ENCODE peak calls at places on chromosome 9, in four cellular contexts. One of them, this sample, is unnamed.

GRCh38 chr9:37968228-37968672 is 64.3 kb upstream of the SLC25A51 start:
- DNase-seq in GM12878: no peak
- DNase-seq in H1: no peak
- DNase-seq in HepG2: peak; percentile 24
- DNase-seq in this sample: peak; percentile 70

GRCh38 chr9:103985082-103985481 is 109.0 kb upstream of the SMC2 start:
- DNase-seq in GM12878: no peak
- DNase-seq in H1: no peak
- DNase-seq in HepG2: no peak
- DNase-seq in this sample: no peak

GRCh38 chr9:88458716-88459115 is 70.5 kb downstream of the SPIN1 start:
- DNase-seq in GM12878: no peak
- DNase-seq in H1: no peak
- DNase-seq in HepG2: no peak
- DNase-seq in this sample: no peak

GRCh38 chr9:21546949-21547348 is 64.8 kb upstream of the IFNE start:
- DNase-seq in GM12878: no peak
- DNase-seq in H1: no peak
- DNase-seq in HepG2: no peak
- DNase-seq in this sample: no peak

GRCh38 chr9:135992486-135993408 is 31.6 kb upstream of the UBAC1 start:
- DNase-seq in GM12878: no peak
- DNase-seq in H1: peak; percentile 81
- DNase-seq in HepG2: peak; percentile 81
- DNase-seq in this sample: peak; percentile 94

GRCh38 chr9:34999576-34999975 is 10.0 kb downstream of the DNAJB5 start:
- DNase-seq in GM12878: no peak
- DNase-seq in H1: no peak
- DNase-seq in HepG2: no peak
- DNase-seq in this sample: no peak

GRCh38 chr9:104907278-104907951 is 20.5 kb downstream of the ABCA1 start:
- DNase-seq in GM12878: no peak
- DNase-seq in H1: peak; percentile 27
- DNase-seq in HepG2: no peak
- DNase-seq in this sample: no peak

GRCh38 chr9:80906728-80907127 is 782.6 kb downstream of the TLE1 start:
- DNase-seq in GM12878: no peak
- DNase-seq in H1: no peak
- DNase-seq in HepG2: no peak
- DNase-seq in this sample: no peak

DNA sequence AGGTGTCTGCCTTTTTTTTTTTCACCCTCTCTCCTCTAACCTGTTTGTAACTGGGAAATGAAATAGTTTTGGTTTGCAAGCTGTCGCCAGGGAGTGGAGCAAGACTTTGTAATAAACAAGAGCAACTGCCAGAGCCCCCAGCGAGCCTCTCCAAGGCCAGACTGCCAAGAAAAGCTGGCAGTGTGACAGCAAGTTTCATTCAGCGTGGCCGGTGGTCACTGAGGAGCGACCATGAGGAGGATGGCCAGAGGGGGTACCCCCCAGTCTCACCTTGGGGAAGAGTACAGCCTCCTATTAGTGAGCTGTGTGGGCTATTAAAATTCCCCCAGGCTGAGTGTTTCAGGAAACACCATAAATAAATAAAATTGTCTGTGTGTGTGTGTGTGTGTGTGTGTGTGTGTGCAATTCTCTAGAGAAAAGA is 49.9 kb downstream of the ZFAND5 start:
- DNase-seq in GM12878: no peak
- DNase-seq in H1: no peak
- DNase-seq in HepG2: no peak
- DNase-seq in this sample: no peak
- TF ChIP-seq BRCA1 in GM12878: no peak
- TF ChIP-seq BRCA1 in H1: no peak
- TF ChIP-seq BRCA1 in HepG2: no peak
- TF ChIP-seq BRCA1 in this sample: no peak

GRCh38 chr9:71162136-71162535 is 40.7 kb upstream of the TRPM3 start:
- DNase-seq in GM12878: no peak
- DNase-seq in H1: no peak
- DNase-seq in HepG2: no peak
- DNase-seq in this sample: no peak
- TF ChIP-seq EZH2 in GM12878: no peak
- TF ChIP-seq EZH2 in H1: no peak
- TF ChIP-seq EZH2 in HepG2: no peak
- TF ChIP-seq EZH2 in this sample: no peak

DNA sequence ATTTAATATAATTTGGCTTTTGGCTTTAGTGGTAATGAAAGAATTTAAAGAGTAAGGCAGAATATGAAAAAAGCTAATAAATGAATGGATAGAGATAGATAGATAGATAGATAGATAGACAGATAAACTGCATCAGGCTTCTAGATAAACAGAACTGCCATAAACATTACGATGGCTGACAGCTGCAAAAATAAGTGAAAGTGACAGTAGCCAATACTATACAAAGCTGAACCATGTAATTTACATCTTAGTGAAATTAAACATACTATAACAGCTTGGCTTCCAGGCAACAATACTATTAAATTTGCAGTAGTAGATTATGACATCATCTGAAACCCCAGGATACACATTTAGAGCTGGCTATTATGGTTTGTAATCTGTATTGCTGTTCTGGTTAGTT is 1354.8 kb downstream of the PTPRD start:
- DNase-seq in GM12878: no peak
- DNase-seq in H1: no peak
- DNase-seq in HepG2: no peak
- DNase-seq in this sample: no peak
- TF ChIP-seq POLR2AphosphoS5 in GM12878: no peak
- TF ChIP-seq POLR2AphosphoS5 in H1: no peak
- TF ChIP-seq POLR2AphosphoS5 in HepG2: no peak
- TF ChIP-seq POLR2AphosphoS5 in this sample: no peak

GRCh38 chr9:107731115-107731762 is 241.7 kb upstream of the KLF4 start:
- DNase-seq in GM12878: no peak
- DNase-seq in H1: no peak
- DNase-seq in HepG2: no peak
- DNase-seq in this sample: no peak
- TF ChIP-seq BRCA1 in GM12878: no peak
- TF ChIP-seq BRCA1 in H1: no peak
- TF ChIP-seq BRCA1 in HepG2: no peak
- TF ChIP-seq BRCA1 in this sample: no peak

GRCh38 chr9:132185164-132186009 is 23.5 kb downstream of the NTNG2 start:
- DNase-seq in GM12878: no peak
- DNase-seq in H1: no peak
- DNase-seq in HepG2: no peak
- DNase-seq in this sample: peak; percentile 50

GRCh38 chr9:132183134-132183533 is 21.3 kb downstream of the NTNG2 start:
- DNase-seq in GM12878: no peak
- DNase-seq in H1: no peak
- DNase-seq in HepG2: no peak
- DNase-seq in this sample: no peak

GRCh38 chr9:132182609-132183073 is 20.8 kb downstream of the NTNG2 start:
- DNase-seq in GM12878: no peak
- DNase-seq in H1: no peak
- DNase-seq in HepG2: no peak
- DNase-seq in this sample: peak; percentile 11

GRCh38 chr9:132183715-132184114 is 21.9 kb downstream of the NTNG2 start:
- DNase-seq in GM12878: no peak
- DNase-seq in H1: no peak
- DNase-seq in HepG2: no peak
- DNase-seq in this sample: no peak

DNA sequence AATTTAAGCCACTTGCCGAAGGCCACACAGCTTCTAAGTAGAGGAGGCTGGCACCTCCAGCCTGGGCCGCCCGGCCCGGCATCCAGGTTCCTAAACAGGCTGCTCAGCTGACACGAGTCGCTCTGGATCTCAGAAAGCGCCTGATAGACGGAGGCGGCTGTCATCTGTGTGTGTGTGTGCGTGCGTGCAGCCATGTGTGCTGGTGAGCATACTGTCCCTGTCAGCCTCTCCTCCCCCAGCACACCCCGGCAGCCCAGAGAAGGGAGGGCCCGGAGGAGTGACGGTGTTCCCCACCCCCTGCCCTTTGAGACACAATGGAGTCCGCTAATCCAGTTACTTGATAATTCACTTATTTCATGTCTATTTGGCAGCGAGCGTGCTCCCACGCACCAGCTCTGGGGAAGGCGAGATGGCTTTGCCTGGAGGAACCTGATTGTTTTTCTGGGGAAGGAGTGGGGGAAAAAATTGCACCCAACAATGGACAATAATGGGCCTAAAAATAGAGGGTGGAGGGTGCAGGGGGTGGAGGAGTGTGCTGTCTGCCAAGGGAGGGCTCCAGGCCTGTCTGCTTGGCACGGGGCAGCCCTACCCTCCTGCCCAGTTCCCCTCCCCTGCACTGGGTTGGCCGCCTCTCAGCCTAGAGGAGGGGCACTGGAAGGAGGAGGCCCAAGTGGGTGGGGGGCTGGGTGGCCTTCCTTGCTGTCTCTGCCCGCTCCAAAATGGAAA is 20.1 kb downstream of the NTNG2 start:
- DNase-seq in GM12878: no peak
- DNase-seq in H1: no peak
- DNase-seq in HepG2: no peak
- DNase-seq in this sample: no peak
- TF ChIP-seq EZH2 in GM12878: no peak
- TF ChIP-seq EZH2 in H1: no peak
- TF ChIP-seq EZH2 in HepG2: no peak
- TF ChIP-seq EZH2 in this sample: no peak

DNA sequence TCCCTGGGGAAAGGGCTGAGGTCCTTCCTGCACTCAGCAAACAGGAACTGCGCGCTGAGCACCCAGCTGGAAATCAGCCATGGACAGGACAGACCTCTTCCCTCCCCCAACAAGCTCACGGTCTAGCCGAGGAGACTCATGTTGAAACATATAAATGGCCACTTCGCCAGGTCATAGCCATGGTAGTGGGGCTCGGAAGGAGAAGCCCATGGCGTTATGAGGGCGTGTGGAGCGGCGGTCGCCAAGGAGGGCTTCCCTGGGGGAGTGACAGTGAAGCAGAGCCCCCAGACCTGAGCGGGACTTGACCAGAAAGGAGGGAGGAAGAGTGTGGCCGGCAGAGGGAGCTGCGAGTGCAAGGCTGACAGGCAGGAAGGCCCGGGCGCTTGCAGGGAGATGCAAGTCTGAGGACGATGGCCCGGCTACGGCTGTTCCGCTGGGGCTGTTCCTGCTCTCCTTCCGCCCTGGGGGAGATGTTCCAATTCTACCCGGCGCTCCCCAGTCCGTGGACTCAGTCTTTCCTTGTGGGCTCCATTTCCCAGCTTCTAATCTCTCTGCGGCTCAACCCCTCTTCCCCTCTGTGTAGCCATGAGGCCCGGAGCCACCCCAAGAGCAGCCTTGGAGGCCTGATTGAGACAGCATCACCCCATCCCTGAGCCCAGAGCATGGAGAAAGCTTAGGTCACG is 43.9 kb upstream of the PRRC2B start:
- DNase-seq in GM12878: no peak
- DNase-seq in H1: peak; percentile 96
- DNase-seq in HepG2: peak; percentile 62
- DNase-seq in this sample: peak; percentile 85
- TF ChIP-seq POLR2AphosphoS5 in GM12878: no peak
- TF ChIP-seq POLR2AphosphoS5 in H1: no peak
- TF ChIP-seq POLR2AphosphoS5 in HepG2: no peak
- TF ChIP-seq POLR2AphosphoS5 in this sample: no peak

GRCh38 chr9:1939926-1940368 is 75.2 kb upstream of the SMARCA2 start:
- DNase-seq in GM12878: peak; percentile 82
- DNase-seq in H1: no peak
- DNase-seq in HepG2: peak; percentile 12
- DNase-seq in this sample: no peak
- TF ChIP-seq BRCA1 in GM12878: no peak
- TF ChIP-seq BRCA1 in H1: no peak
- TF ChIP-seq BRCA1 in HepG2: no peak
- TF ChIP-seq BRCA1 in this sample: no peak

DNA sequence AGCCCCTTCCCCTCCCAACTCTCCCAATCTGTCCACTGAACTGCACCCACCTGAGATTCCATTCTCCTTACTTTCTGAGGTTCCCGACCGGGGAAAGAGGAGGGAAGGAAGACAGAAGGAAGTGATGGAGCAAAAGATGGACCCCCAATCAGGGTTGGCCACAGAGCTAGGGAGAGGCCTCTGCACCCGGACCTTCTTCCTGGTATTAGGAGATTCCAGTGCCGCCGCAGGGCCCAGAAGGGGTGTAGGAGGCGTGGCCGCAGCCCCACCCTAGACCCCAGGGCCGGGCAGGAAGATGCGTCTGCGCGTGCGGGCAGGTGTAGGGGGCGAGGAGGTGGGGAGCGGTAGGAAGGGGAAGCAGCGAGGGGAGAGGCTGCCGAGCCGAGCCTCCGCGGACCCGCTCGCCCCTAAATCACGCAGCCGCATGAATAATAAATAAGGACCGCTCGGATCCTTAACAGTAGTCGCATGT is 104.2 kb upstream of the MVB12B start:
- DNase-seq in GM12878: no peak
- DNase-seq in H1: no peak
- DNase-seq in HepG2: no peak
- DNase-seq in this sample: no peak
- TF ChIP-seq EZH2 in GM12878: no peak
- TF ChIP-seq EZH2 in H1: no peak
- TF ChIP-seq EZH2 in HepG2: no peak
- TF ChIP-seq EZH2 in this sample: no peak

This sample was measured in K562.